ENCODE peak calls at places on chromosomes 5 and 9, in four cellular contexts. W is IMR-90, L is Peyer's patch, N is uterus. G is an unnamed sample.

GRCh38 chr5:116507051-116507537 is 67.5 kb downstream of the SEMA6A start:
- DNase-seq in W (peak; percentile 11), L (no peak), N (no peak), G (no peak)

GRCh38 chr9:76086521-76086920 is 196.0 kb downstream of the PCSK5 start:
- DNase-seq in W (peak; percentile 26), L (no peak), N (no peak), G (no peak)

GRCh38 chr9:112380102-112380581 is at the start of gene HSDL2:
- DNase-seq in W (peak; percentile 28), L (peak; percentile 54), N (no peak), G (no peak)

GRCh38 chr9:134689320-134690181 is 47.9 kb downstream of the COL5A1 start:
- DNase-seq in W (peak; percentile 49), L (peak; percentile 19), N (peak; percentile 77), G (peak; percentile 72)

GRCh38 chr5:141874262-141874964 is 3.8 kb downstream of the PCDH1 start:
- DNase-seq in W (no peak), L (no peak), N (no peak), G (peak; percentile 15)

GRCh38 chr5:10760976-10761841 is at the start of gene DAP:
- DNase-seq in W (peak; percentile 88), L (peak; percentile 88), N (peak; percentile 91), G (peak; percentile 92)

GRCh38 chr9:81069038-81069795 is 620.1 kb downstream of the TLE1 start:
- DNase-seq in W (no peak), L (no peak), N (no peak), G (no peak)

GRCh38 chr9:105330201-105330600 is 85.8 kb downstream of the SLC44A1 start:
- DNase-seq in W (peak; percentile 40), L (no peak), N (no peak), G (no peak)

GRCh38 chr9:69671904-69672827 is at the start of gene APBA1:
- DNase-seq in W (peak; percentile 56), L (no peak), N (peak; percentile 76), G (peak; percentile 41)

GRCh38 chr9:75488082-75488713 is 399.9 kb downstream of the OSTF1 start:
- DNase-seq in W (no peak), L (no peak), N (no peak), G (no peak)

GRCh38 chr9:97518909-97519307 is 17.4 kb downstream of the TMOD1 start:
- DNase-seq in W (peak; percentile 92), L (no peak), N (peak; percentile 78), G (peak; percentile 87)

GRCh38 chr9:114311571-114312512 is 11.1 kb upstream of the ORM1 start:
- DNase-seq in W (no peak), L (peak; percentile 13), N (no peak), G (peak; percentile 43)

GRCh38 chr9:127664678-127665507 is 41.9 kb upstream of the CFAP157 start:
- DNase-seq in W (peak; percentile 13), L (no peak), N (no peak), G (no peak)

GRCh38 chr9:97969014-97969413 is 14.1 kb upstream of the ANP32B start:
- DNase-seq in W (no peak), L (no peak), N (no peak), G (no peak)

GRCh38 chr5:82815871-82816270 is 261.3 kb downstream of the TMEM167A start:
- DNase-seq in W (no peak), L (no peak), N (no peak), G (no peak)

GRCh38 chr5:89728750-89729149 is 680.8 kb downstream of the CETN3 start:
- DNase-seq in W (peak; percentile 0), L (no peak), N (peak; percentile 44), G (no peak)

GRCh38 chr5:669111-669841 is 23.9 kb downstream of the TPPP start:
- DNase-seq in W (no peak), L (no peak), N (no peak), G (peak; percentile 41)

GRCh38 chr5:160159991-160160826 is 41.0 kb upstream of the PWWP2A start:
- DNase-seq in W (peak; percentile 19), L (no peak), N (no peak), G (no peak)

GRCh38 chr9:4762889-4763521 is 22.0 kb upstream of the AK3 start:
- DNase-seq in W (no peak), L (no peak), N (no peak), G (peak; percentile 40)

GRCh38 chr5:51521583-51521982 is 138.3 kb downstream of the ISL1 start:
- DNase-seq in W (no peak), L (no peak), N (no peak), G (no peak)

GRCh38 chr9:34653131-34653530 is 1.1 kb downstream of the IL11RA start:
- DNase-seq in W (peak; percentile 52), L (no peak), N (no peak), G (no peak)

GRCh38 chr9:34591091-34591910 is 1.8 kb upstream of the CNTFR start:
- DNase-seq in W (peak; percentile 60), L (peak; percentile 67), N (peak; percentile 88), G (peak; percentile 86)

GRCh38 chr9:89878003-89878411 is 273.2 kb downstream of the GADD45G start:
- DNase-seq in W (no peak), L (no peak), N (peak; percentile 9), G (peak; percentile 55)

GRCh38 chr5:5079871-5080270 is 60.3 kb upstream of the ADAMTS16 start:
- DNase-seq in W (no peak), L (no peak), N (no peak), G (no peak)

GRCh38 chr5:71482132-71482531 is 26.7 kb downstream of the BDP1 start:
- DNase-seq in W (peak; percentile 38), L (no peak), N (no peak), G (peak; percentile 73)

GRCh38 chr9:113525831-113526230 is 62.3 kb downstream of the RGS3 start:
- DNase-seq in W (no peak), L (no peak), N (no peak), G (no peak)

GRCh38 chr5:80905405-80905804 is 54.8 kb upstream of the RASGRF2 start:
- DNase-seq in W (no peak), L (no peak), N (no peak), G (no peak)

DNA sequence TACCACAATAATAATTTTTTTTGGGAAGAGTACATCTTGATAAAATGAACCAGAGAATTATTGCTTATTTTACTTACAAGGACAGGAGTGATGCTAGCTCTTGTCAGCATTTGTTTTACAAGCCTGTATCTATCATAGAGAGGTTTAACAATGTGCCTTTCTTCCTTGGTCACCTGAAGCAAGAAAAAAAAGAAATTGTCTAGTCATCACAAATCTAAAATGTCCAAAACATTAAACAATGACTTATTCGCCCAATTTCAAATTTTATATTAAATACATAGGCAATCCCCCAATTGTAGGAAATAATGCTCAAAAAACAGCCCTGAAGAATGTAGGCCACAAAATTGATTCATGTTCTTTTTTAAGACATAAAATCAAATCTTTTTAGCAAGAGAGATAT is 56.6 kb downstream of the PKD2L2 start:
- DNase-seq in W (no peak), L (no peak), N (no peak), G (no peak)
- H3K36me3 ChIP-seq in W (peaks cover 48% of the 10 kb centered on the region), L (peaks cover 94% of the 10 kb centered on the region), N (no peaks in the 10 kb centered on the region), G (no peaks in the 10 kb centered on the region)

GRCh38 chr5:75235711-75236110 is 967 bp downstream of the ANKRD31 start:
- DNase-seq in W (no peak), L (no peak), N (no peak), G (no peak)

GRCh38 chr5:75234251-75234650 is 2.4 kb downstream of the ANKRD31 start:
- DNase-seq in W (no peak), L (no peak), N (no peak), G (no peak)

GRCh38 chr5:75242067-75242466 is 5.4 kb upstream of the ANKRD31 start:
- DNase-seq in W (no peak), L (no peak), N (no peak), G (no peak)

GRCh38 chr5:75239681-75240080 is 3.0 kb upstream of the ANKRD31 start:
- DNase-seq in W (no peak), L (no peak), N (no peak), G (no peak)

DNA sequence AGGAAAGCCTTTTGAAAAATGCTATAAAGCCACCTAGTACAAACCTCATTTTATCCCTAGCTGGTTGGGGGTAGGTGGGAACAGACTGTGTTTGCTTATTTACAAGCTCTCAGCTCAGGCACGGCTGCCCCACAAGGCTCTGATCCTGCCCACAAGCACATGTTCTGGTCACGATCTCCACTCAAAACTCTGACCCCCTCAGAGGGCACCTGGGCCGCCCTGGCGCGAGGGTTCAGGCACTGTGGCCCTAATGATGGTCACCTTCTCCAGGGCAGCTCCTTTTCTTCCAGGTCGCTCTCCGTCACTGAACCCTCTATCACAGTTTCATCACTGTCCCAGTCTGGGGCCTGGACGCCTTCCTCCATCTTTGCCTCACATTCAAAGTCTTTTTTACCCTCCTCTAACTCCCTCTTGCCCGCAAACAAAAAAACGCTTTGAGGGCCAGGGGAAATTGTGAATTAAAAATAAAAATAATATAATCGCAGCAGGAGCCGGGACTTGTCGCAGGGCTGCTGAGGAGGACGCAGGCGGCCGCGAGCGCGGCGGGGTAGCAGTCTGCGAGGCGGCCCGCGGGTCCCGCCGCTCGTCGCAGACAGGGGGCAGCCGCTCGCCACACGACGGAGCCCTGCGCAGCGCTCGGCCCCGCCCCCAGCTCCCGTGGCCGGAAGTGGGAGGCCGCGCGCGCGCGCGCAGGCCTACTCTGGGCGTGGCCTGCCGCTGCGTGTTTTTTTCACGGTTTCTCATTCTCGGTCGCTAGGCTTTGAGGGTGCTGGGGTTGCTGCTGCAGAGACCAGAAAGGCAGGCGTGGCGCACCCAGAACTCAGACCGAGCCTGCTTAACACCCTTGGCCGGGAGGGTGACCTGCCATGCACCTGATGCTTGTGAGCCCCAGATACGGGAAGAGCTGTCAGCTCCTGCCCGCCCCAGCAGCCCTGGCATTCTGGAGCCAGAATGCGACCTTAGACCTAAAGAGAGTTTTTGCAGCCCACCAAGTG is at the start of gene ANKRD31:
- DNase-seq in W (peak; percentile 66), L (peak; percentile 82), N (peak; percentile 86), G (peak; percentile 90)
- TF ChIP-seq POLR2A in W (peak; percentile 46), L (peak; percentile 41), N (peak; percentile 67), G (peak; percentile 59)

DNA sequence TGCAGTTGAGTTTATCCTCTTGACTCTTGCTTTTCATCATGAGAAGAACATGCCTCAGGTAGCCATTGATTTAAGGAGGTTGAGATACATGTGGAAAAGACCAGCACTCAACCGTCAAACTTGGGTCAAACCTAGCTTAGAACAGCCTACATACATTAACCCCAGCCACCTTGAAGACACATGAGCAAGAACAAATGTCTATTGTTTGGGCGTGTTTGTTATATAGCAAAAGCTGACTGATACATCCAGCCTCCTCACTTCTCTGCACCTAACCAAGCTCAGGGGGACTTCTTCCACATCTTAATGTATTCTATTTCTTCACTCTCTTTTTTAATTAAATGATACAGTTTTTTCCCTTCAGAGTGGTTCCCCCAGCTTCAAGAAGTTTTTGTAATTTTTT is 28.7 kb downstream of the DRD1 start:
- DNase-seq in W (no peak), L (no peak), N (no peak), G (no peak)
- TF ChIP-seq CTCF in W (no peak), L (no peak), N (no peak), G (no peak)

GRCh38 chr5:177369050-177369912 is 11.6 kb downstream of the RGS14 start:
- DNase-seq in W (no peak), L (no peak), N (no peak), G (peak; percentile 34)
- H3K36me3 ChIP-seq in W (no peaks in the 10 kb centered on the region), L (no peaks in the 10 kb centered on the region), N (no peaks in the 10 kb centered on the region), G (no peaks in the 10 kb centered on the region)